ENCODE peak calls at places on chromosomes 1 and 21, in seven cellular contexts. One of them, this sample, is unnamed. For H3K36me3, the result is how much of the 10 kb centered on the place peaks cover.

GRCh38 chr1:112935474-112936289 is 20.3 kb downstream of the SLC16A1 start:
- DNase-seq in heart left ventricle: no peak
- DNase-seq in adrenal gland: no peak
- DNase-seq in right lobe of liver: no peak
- DNase-seq in tibial artery: no peak
- DNase-seq in K562: no peak
- DNase-seq in suprapubic skin: no peak
- DNase-seq in this sample: no peak

GRCh38 chr21:33019885-33020557 is 5.7 kb upstream of the OLIG2 start:
- DNase-seq in tibial artery: no peak
- DNase-seq in suprapubic skin: no peak
- DNase-seq in right lobe of liver: no peak
- DNase-seq in heart left ventricle: no peak
- DNase-seq in K562: peak
- DNase-seq in adrenal gland: no peak
- DNase-seq in this sample: no peak

GRCh38 chr21:15421521-15421920 is 308.3 kb upstream of the USP25 start:
- DNase-seq in K562: no peak
- DNase-seq in right lobe of liver: no peak
- DNase-seq in heart left ventricle: no peak
- DNase-seq in suprapubic skin: no peak
- DNase-seq in adrenal gland: no peak
- DNase-seq in tibial artery: no peak
- DNase-seq in this sample: no peak

GRCh38 chr1:62530516-62531154 is 66.7 kb upstream of the ANGPTL3 start:
- DNase-seq in right lobe of liver: peak
- DNase-seq in tibial artery: peak
- DNase-seq in K562: peak
- DNase-seq in suprapubic skin: no peak
- DNase-seq in heart left ventricle: peak
- DNase-seq in adrenal gland: peak
- DNase-seq in this sample: no peak

GRCh38 chr1:41321277-41321676 is 40.0 kb upstream of the FOXO6 start:
- DNase-seq in heart left ventricle: no peak
- DNase-seq in K562: no peak
- DNase-seq in adrenal gland: no peak
- DNase-seq in tibial artery: no peak
- DNase-seq in suprapubic skin: no peak
- DNase-seq in right lobe of liver: no peak
- DNase-seq in this sample: no peak

GRCh38 chr21:16330340-16331319 is 600.8 kb downstream of the USP25 start:
- DNase-seq in heart left ventricle: peak
- DNase-seq in tibial artery: peak
- DNase-seq in right lobe of liver: no peak
- DNase-seq in suprapubic skin: no peak
- DNase-seq in K562: no peak
- DNase-seq in adrenal gland: peak
- DNase-seq in this sample: no peak

GRCh38 chr1:46437723-46438122 is 43.6 kb downstream of the FAAH start:
- DNase-seq in adrenal gland: no peak
- DNase-seq in suprapubic skin: no peak
- DNase-seq in tibial artery: no peak
- DNase-seq in K562: peak
- DNase-seq in heart left ventricle: no peak
- DNase-seq in right lobe of liver: no peak
- DNase-seq in this sample: no peak

GRCh38 chr1:11245904-11246726 is 16.2 kb downstream of the MTOR start:
- DNase-seq in adrenal gland: no peak
- DNase-seq in K562: no peak
- DNase-seq in tibial artery: no peak
- DNase-seq in right lobe of liver: no peak
- DNase-seq in suprapubic skin: no peak
- DNase-seq in heart left ventricle: no peak
- DNase-seq in this sample: no peak

GRCh38 chr1:220432408-220432807 is 95.5 kb upstream of the MARK1 start:
- DNase-seq in tibial artery: no peak
- DNase-seq in adrenal gland: no peak
- DNase-seq in K562: no peak
- DNase-seq in right lobe of liver: no peak
- DNase-seq in heart left ventricle: no peak
- DNase-seq in suprapubic skin: no peak
- DNase-seq in this sample: no peak

GRCh38 chr1:144101397-144102050 is 129.7 kb upstream of the FAM72C start:
- DNase-seq in suprapubic skin: peak
- DNase-seq in tibial artery: peak
- DNase-seq in heart left ventricle: peak
- DNase-seq in right lobe of liver: peak
- DNase-seq in adrenal gland: peak
- DNase-seq in K562: no peak
- DNase-seq in this sample: no peak

GRCh38 chr1:169099561-169099960 is 6.9 kb upstream of the ATP1B1 start:
- DNase-seq in tibial artery: no peak
- DNase-seq in suprapubic skin: no peak
- DNase-seq in adrenal gland: no peak
- DNase-seq in K562: no peak
- DNase-seq in heart left ventricle: no peak
- DNase-seq in right lobe of liver: no peak
- DNase-seq in this sample: no peak

GRCh38 chr1:27525296-27526271 is 35.6 kb upstream of the WASF2 start:
- DNase-seq in adrenal gland: peak
- DNase-seq in tibial artery: peak
- DNase-seq in right lobe of liver: peak
- DNase-seq in heart left ventricle: peak
- DNase-seq in suprapubic skin: no peak
- DNase-seq in K562: peak
- DNase-seq in this sample: peak

GRCh38 chr1:67597336-67597735 is 87.7 kb upstream of the GADD45A start:
- DNase-seq in tibial artery: no peak
- DNase-seq in heart left ventricle: no peak
- DNase-seq in K562: no peak
- DNase-seq in suprapubic skin: no peak
- DNase-seq in right lobe of liver: no peak
- DNase-seq in adrenal gland: no peak
- DNase-seq in this sample: no peak

GRCh38 chr1:65177457-65177856 is 29.5 kb downstream of the AK4 start:
- DNase-seq in adrenal gland: no peak
- DNase-seq in heart left ventricle: no peak
- DNase-seq in K562: no peak
- DNase-seq in suprapubic skin: no peak
- DNase-seq in tibial artery: no peak
- DNase-seq in right lobe of liver: no peak
- DNase-seq in this sample: no peak

GRCh38 chr1:208167229-208167869 is 76.8 kb downstream of the PLXNA2 start:
- DNase-seq in heart left ventricle: no peak
- DNase-seq in adrenal gland: no peak
- DNase-seq in K562: no peak
- DNase-seq in suprapubic skin: no peak
- DNase-seq in tibial artery: no peak
- DNase-seq in right lobe of liver: no peak
- DNase-seq in this sample: no peak

GRCh38 chr1:40948741-40949528 is 30.6 kb upstream of the CTPS1 start:
- DNase-seq in heart left ventricle: peak
- DNase-seq in tibial artery: peak
- DNase-seq in right lobe of liver: peak
- DNase-seq in adrenal gland: peak
- DNase-seq in suprapubic skin: no peak
- DNase-seq in K562: peak
- DNase-seq in this sample: peak

GRCh38 chr1:33311706-33312412 is 9.0 kb downstream of the A3GALT2 start:
- DNase-seq in suprapubic skin: no peak
- DNase-seq in heart left ventricle: no peak
- DNase-seq in right lobe of liver: no peak
- DNase-seq in adrenal gland: no peak
- DNase-seq in tibial artery: no peak
- DNase-seq in K562: no peak
- DNase-seq in this sample: no peak

GRCh38 chr1:234891427-234891826 is 237.2 kb downstream of the TOMM20 start:
- DNase-seq in right lobe of liver: no peak
- DNase-seq in tibial artery: no peak
- DNase-seq in adrenal gland: no peak
- DNase-seq in heart left ventricle: no peak
- DNase-seq in K562: no peak
- DNase-seq in suprapubic skin: no peak
- DNase-seq in this sample: no peak

DNA sequence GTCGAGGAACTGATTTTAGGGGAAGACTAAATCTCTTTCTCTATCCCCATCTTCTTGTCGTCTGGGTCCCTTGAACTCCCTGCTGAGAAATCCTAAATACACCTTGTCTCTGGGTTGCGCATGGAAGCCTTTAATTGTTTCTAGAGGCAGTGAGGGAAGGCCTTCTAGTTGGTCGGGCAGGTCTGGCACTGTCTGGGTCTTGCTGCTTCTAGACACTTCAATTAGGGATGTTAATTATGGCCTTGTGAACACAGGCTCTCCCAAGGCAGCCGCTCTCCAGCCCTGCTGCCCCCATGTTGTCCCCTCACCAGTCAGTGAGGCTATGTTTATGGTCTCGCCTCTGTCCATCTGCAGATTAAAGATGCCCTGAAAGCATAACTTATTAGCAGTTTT is 22.3 kb downstream of the SOX13 start:
- DNase-seq in heart left ventricle: no peak
- DNase-seq in adrenal gland: no peak
- DNase-seq in suprapubic skin: no peak
- DNase-seq in right lobe of liver: no peak
- DNase-seq in tibial artery: no peak
- DNase-seq in K562: no peak
- DNase-seq in this sample: no peak
- H3K4me3 ChIP-seq in heart left ventricle: no peak
- H3K4me3 ChIP-seq in adrenal gland: no peak
- H3K4me3 ChIP-seq in suprapubic skin: no peak
- H3K4me3 ChIP-seq in right lobe of liver: no peak
- H3K4me3 ChIP-seq in tibial artery: no peak
- H3K4me3 ChIP-seq in K562: no peak
- H3K4me3 ChIP-seq in this sample: no peak

GRCh38 chr1:152397474-152397873 is 16.6 kb downstream of the CRNN start:
- DNase-seq in tibial artery: no peak
- DNase-seq in right lobe of liver: no peak
- DNase-seq in K562: no peak
- DNase-seq in adrenal gland: no peak
- DNase-seq in heart left ventricle: no peak
- DNase-seq in suprapubic skin: no peak
- DNase-seq in this sample: no peak

GRCh38 chr1:152394151-152394550 is 19.9 kb downstream of the CRNN start:
- DNase-seq in heart left ventricle: no peak
- DNase-seq in K562: no peak
- DNase-seq in suprapubic skin: no peak
- DNase-seq in adrenal gland: no peak
- DNase-seq in right lobe of liver: no peak
- DNase-seq in tibial artery: no peak
- DNase-seq in this sample: no peak

DNA sequence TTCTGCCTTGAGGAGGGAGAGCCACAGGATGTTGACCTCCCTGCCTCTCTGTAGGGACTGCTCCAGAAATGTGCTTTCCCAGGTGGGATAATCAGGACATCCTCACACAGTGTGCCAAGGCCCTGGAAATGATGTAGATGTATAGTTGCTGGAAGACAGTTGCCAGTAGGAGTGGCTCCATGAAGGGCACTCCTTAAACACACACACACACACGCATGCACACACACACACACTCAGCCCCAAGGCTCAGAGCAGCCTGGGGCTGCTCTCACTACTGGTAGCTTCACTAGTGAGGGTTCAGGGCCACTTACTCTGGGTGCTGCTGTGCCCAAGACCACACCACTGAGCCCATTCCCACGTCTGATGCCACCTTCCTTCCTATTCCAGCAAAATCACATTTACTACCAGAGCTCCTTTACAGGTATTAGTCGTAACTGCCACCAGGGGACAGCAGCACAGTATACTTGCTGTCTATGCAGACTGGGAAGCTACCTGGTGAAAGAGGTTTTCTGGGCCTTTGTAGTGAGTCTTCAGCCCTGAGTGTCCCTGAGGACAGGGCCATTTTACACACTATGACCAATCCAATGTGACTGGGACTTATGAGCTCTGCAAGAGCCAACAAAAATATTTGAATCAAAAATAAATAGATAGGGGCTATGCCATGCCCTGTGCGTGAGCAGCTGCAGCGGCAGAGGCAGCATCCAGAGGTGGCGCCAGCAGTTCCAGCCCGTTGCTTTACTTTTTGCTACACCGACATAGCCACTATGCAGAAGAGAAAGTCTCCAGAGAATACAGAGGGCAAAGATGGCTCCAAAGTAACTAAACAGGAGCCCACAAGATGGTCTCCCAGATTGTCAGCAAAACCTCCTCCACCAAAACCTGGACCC is 15.0 kb downstream of the CRNN start:
- DNase-seq in heart left ventricle: no peak
- DNase-seq in right lobe of liver: no peak
- DNase-seq in K562: no peak
- DNase-seq in adrenal gland: no peak
- DNase-seq in tibial artery: no peak
- DNase-seq in suprapubic skin: no peak
- DNase-seq in this sample: no peak
- H3K36me3 ChIP-seq in heart left ventricle: under half
- H3K36me3 ChIP-seq in right lobe of liver: under half
- H3K36me3 ChIP-seq in K562: under half
- H3K36me3 ChIP-seq in adrenal gland: under half
- H3K36me3 ChIP-seq in tibial artery: under half
- H3K36me3 ChIP-seq in suprapubic skin: under half
- H3K36me3 ChIP-seq in this sample: under half

GRCh38 chr21:29725025-29725736 is 214.6 kb downstream of the GRIK1 start:
- DNase-seq in right lobe of liver: no peak
- DNase-seq in K562: no peak
- DNase-seq in suprapubic skin: no peak
- DNase-seq in heart left ventricle: no peak
- DNase-seq in adrenal gland: no peak
- DNase-seq in tibial artery: no peak
- DNase-seq in this sample: no peak

GRCh38 chr21:29726061-29726460 is 213.7 kb downstream of the GRIK1 start:
- DNase-seq in tibial artery: no peak
- DNase-seq in adrenal gland: no peak
- DNase-seq in K562: no peak
- DNase-seq in heart left ventricle: no peak
- DNase-seq in suprapubic skin: no peak
- DNase-seq in right lobe of liver: no peak
- DNase-seq in this sample: no peak

GRCh38 chr21:29730281-29730680 is 209.5 kb downstream of the GRIK1 start:
- DNase-seq in K562: no peak
- DNase-seq in suprapubic skin: no peak
- DNase-seq in adrenal gland: no peak
- DNase-seq in heart left ventricle: no peak
- DNase-seq in right lobe of liver: no peak
- DNase-seq in tibial artery: no peak
- DNase-seq in this sample: no peak
- H3K4me3 ChIP-seq in K562: no peak
- H3K4me3 ChIP-seq in suprapubic skin: no peak
- H3K4me3 ChIP-seq in adrenal gland: no peak
- H3K4me3 ChIP-seq in heart left ventricle: no peak
- H3K4me3 ChIP-seq in right lobe of liver: no peak
- H3K4me3 ChIP-seq in tibial artery: no peak
- H3K4me3 ChIP-seq in this sample: no peak

DNA sequence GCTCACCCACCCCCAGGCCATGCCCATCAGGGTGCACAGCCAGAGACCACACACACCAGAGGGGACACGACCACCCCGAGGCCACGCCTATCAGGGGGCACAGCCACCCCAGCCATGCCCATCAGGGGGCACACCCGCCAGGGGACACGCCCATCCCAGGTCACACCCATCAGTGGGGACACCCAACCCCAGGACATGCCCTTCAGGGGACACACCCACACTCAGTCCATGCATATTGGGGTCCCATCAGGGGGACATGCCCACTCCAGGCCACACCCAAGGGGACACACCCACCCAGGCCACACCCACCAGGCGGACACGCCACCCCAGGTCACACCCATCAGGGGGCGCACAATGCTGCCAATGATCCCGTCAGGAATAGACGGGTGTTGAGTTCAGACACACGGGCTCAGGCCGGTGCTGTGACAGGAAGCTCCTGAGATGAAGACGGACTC is 20.7 kb downstream of the MCM3AP start:
- DNase-seq in right lobe of liver: no peak
- DNase-seq in heart left ventricle: no peak
- DNase-seq in adrenal gland: no peak
- DNase-seq in tibial artery: no peak
- DNase-seq in suprapubic skin: no peak
- DNase-seq in K562: peak
- DNase-seq in this sample: no peak
- H3K36me3 ChIP-seq in right lobe of liver: half or more
- H3K36me3 ChIP-seq in heart left ventricle: half or more
- H3K36me3 ChIP-seq in adrenal gland: half or more
- H3K36me3 ChIP-seq in tibial artery: half or more
- H3K36me3 ChIP-seq in suprapubic skin: half or more
- H3K36me3 ChIP-seq in K562: half or more
- H3K36me3 ChIP-seq in this sample: under half